ENCODE peak calls at places on chromosomes 4 and X, in ten cellular contexts. Y is left lung, V is brain microvascular endothelial cell, F is fibroblast of mammary gland, T is stomach, D is coronary artery, X is tibial nerve, W is A549, K is AG10803, C is fibroblast of villous mesenchyme. G is an unnamed sample.

GRCh38 chrX:97751016-97751415 is 867.3 kb downstream of the RPA4 start:
- DNase-seq in Y (no peak), V (no peak), F (no peak), T (no peak), D (no peak), X (no peak), W (no peak), K (no peak), C (no peak), G (no peak)

GRCh38 chrX:150229030-150229429 is 134.1 kb upstream of the MAMLD1 start:
- DNase-seq in Y (no peak), V (no peak), F (no peak), T (no peak), D (no peak), X (no peak), W (no peak), K (no peak), C (no peak), G (no peak)

GRCh38 chr4:24472514-24473308 is 111.6 kb downstream of the DHX15 start:
- DNase-seq in Y (peak), V (peak), F (peak), T (peak), D (peak), X (peak), W (peak), K (peak), C (peak), G (peak)

GRCh38 chr4:53994382-53994781 is 70.0 kb downstream of the CHIC2 start:
- DNase-seq in Y (peak), V (no peak), F (no peak), T (no peak), D (no peak), X (no peak), W (no peak), K (no peak), C (no peak), G (no peak)

GRCh38 chr4:189117426-189117825 is 823.2 kb upstream of the FRG1 start:
- DNase-seq in Y (no peak), V (no peak), F (peak), T (no peak), D (no peak), X (no peak), W (no peak), K (no peak), C (peak), G (no peak)

GRCh38 chr4:174058846-174059245 is 224.6 kb downstream of the FBXO8 start:
- DNase-seq in Y (no peak), V (no peak), F (peak), T (no peak), D (no peak), X (no peak), W (no peak), K (no peak), C (peak), G (no peak)

GRCh38 chrX:57918750-57919436 is 8.6 kb upstream of the ZXDA start:
- DNase-seq in Y (no peak), V (no peak), F (peak), T (peak), D (no peak), X (no peak), W (no peak), K (peak), C (peak), G (no peak)

GRCh38 chrX:26522501-26522900 is 306.5 kb downstream of the MAGEB5 start:
- DNase-seq in Y (no peak), V (no peak), F (no peak), T (no peak), D (no peak), X (no peak), W (no peak), K (no peak), C (no peak), G (no peak)

GRCh38 chr4:140185725-140186124 is 31.7 kb upstream of the MAML3 start:
- DNase-seq in Y (no peak), V (no peak), F (no peak), T (no peak), D (no peak), X (no peak), W (no peak), K (no peak), C (no peak), G (no peak)

GRCh38 chr4:182338059-182338458 is 94.9 kb downstream of the TENM3 start:
- DNase-seq in Y (no peak), V (peak), F (peak), T (no peak), D (no peak), X (no peak), W (no peak), K (no peak), C (no peak), G (no peak)

GRCh38 chrX:123873956-123874355 is 14.1 kb downstream of the XIAP start:
- DNase-seq in Y (no peak), V (no peak), F (no peak), T (no peak), D (no peak), X (no peak), W (no peak), K (no peak), C (no peak), G (peak)

GRCh38 chr4:39648827-39649558 is 10.3 kb upstream of the SMIM14 start:
- DNase-seq in Y (no peak), V (no peak), F (no peak), T (no peak), D (no peak), X (no peak), W (no peak), K (no peak), C (no peak), G (no peak)

GRCh38 chrX:20149326-20149725 is 7.7 kb upstream of the EIF1AX start:
- DNase-seq in Y (no peak), V (no peak), F (no peak), T (no peak), D (no peak), X (no peak), W (no peak), K (no peak), C (no peak), G (no peak)

GRCh38 chr4:4541040-4541631 is 712 bp downstream of the STX18 start:
- DNase-seq in Y (peak), V (peak), F (peak), T (peak), D (no peak), X (no peak), W (peak), K (peak), C (peak), G (no peak)

GRCh38 chrX:9897761-9898161 is 69.4 kb upstream of the CLDN34 start:
- DNase-seq in Y (no peak), V (peak), F (peak), T (peak), D (no peak), X (no peak), W (no peak), K (peak), C (peak), G (no peak)

GRCh38 chr4:182142146-182143085 is 100.8 kb upstream of the TENM3 start:
- DNase-seq in Y (no peak), V (no peak), F (peak), T (no peak), D (no peak), X (no peak), W (no peak), K (peak), C (peak), G (no peak)

GRCh38 chr4:150818661-150819060 is 196.4 kb downstream of the LRBA start:
- DNase-seq in Y (no peak), V (no peak), F (peak), T (no peak), D (no peak), X (no peak), W (no peak), K (peak), C (peak), G (no peak)

GRCh38 chrX:111123125-111123524 is 27.1 kb downstream of the PAK3 start:
- DNase-seq in Y (no peak), V (no peak), F (no peak), T (no peak), D (no peak), X (no peak), W (no peak), K (no peak), C (no peak), G (no peak)

GRCh38 chr4:48015216-48015615 is 1.3 kb downstream of the CNGA1 start:
- DNase-seq in Y (no peak), V (no peak), F (no peak), T (no peak), D (no peak), X (no peak), W (no peak), K (no peak), C (no peak), G (peak)

DNA sequence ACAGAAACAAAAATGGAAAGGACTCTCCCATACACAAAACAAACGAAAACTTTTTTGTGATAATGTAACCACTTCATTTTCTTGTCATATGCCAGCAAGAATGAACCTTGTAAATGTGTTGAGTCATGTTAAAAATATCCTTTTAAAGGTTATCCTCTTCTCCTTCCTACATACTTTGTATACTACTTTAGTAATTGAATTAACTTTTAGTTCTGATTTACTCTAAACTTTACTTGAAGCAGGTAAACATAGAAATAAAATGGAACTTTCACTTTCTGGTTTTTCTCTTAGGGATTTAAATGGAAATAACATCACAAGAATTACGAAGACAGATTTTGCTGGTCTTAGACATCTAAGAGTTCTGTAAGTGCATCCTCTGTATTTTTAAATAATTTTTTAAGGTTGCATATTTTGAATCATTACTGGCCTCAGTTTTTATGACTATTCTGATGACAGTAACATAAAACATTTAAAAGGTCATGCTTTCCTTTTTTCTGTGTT is 4.7 kb downstream of the SLIT2 start:
- DNase-seq in Y (no peak), V (no peak), F (no peak), T (no peak), D (no peak), X (no peak), W (no peak), K (no peak), C (peak), G (no peak)
- H3K4me3 ChIP-seq in Y (no peak), V (no peak), F (peak), T (peak), D (peak), X (no peak), W (no peak), K (peak), C (peak), G (no peak)

DNA sequence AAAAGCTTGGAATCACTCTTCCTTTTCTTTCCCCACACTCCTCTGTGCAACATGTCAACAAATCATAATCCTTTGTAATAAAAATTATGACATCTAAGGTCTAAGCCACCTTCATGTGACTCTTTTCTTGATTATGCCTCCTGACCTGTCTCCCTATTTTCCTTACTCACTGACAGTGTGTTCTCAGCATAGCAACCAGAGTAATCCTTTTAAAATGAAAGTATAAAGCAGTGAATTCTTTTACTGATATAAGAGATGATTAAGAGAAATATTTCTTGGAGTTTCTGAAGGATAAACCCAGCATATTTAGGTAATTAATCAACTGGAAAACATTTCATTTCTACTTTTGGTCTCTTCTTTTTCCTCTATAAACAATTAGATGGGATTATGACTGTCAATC is 44.7 kb downstream of the USO1 start:
- DNase-seq in Y (no peak), V (no peak), F (peak), T (no peak), D (no peak), X (no peak), W (no peak), K (peak), C (peak), G (no peak)
- TF ChIP-seq CTCF in Y (no peak), V (no peak), F (no peak), T (no peak), D (no peak), X (no peak), W (no peak), K (no peak), C (no peak), G (no peak)

GRCh38 chr4:8534129-8534528 is 46.1 kb upstream of the GPR78 start:
- DNase-seq in Y (no peak), V (peak), F (peak), T (peak), D (no peak), X (no peak), W (no peak), K (peak), C (peak), G (peak)
- H3K4me3 ChIP-seq in Y (no peak), V (no peak), F (no peak), T (peak), D (no peak), X (no peak), W (no peak), K (no peak), C (no peak), G (peak)

DNA sequence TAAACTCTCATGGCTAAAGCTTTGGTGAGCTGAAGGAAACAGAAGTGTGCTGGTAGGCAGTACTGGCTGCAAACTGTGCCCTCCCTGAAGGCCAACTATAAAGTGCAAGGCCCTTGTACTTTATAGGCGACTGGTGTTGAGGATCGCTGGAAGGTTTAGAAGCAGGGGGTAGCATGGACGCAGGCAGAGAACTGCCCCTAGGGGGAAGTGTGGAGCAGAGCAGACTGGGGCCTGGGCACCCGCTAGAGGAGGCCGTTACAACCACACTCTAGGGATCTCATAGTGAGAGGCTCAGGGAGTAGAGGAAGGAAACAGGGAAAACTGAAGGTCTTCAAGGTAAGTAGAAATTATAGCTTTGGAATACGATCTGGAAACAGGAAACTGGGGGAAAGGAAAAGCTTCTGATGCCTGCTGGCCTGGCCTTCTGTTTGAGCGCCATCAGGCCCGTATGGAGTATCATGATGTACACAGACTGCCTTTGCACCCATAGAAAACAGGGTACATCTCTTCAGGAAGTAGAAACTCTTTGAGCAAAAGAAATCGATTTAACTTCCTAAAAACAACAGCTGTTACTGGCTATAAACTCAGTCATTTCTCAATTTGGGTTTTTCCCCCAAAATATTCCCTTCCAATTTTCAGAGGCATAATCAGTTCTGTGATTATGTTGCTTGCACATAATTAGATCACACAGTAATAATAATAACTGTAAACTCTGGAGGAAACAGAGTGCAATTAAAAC is 23.9 kb upstream of the TMSB4X start:
- DNase-seq in Y (no peak), V (no peak), F (no peak), T (peak), D (no peak), X (no peak), W (peak), K (no peak), C (no peak), G (no peak)
- TF ChIP-seq CTCF in Y (peak), V (peak), F (no peak), T (no peak), D (no peak), X (peak), W (peak), K (no peak), C (peak), G (peak)

DNA sequence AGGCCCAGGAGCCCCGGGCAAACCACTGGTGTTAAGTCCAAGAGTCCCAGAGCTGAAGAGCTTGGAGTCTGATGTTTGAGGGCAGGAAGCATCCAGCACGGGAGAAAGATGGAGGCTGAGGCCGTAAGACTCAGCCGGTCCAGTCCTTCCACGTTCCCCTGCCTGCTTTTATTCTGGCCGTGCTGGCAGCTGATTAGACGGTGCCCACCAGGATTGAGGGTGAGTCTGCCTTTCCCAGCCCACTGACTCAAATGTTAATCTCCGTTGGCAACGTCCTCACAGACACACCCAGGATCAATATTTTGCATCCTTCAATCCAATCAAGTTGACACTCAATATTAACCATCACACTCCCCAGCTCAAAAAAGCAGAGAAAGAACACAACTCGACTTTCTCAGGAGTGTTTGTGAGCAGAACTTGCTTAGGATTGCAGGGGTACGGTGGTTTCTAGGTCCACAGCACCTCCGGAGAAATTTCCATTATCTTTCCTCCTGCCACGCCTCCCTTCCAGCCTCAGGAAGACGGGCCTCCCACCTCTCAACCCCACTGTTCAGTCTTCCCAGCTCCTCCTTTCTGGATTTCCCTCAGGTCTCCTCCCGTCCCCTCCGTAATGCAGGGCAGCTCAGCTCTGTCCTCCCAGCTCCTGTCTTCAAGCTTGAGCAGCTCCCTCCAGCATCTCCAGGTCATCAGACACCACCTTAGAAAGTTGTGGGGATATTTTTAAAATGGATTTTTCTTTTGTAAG is 13.3 kb upstream of the TMEM271 start:
- DNase-seq in Y (no peak), V (no peak), F (no peak), T (no peak), D (peak), X (no peak), W (no peak), K (no peak), C (no peak), G (no peak)
- H3K4me3 ChIP-seq in Y (no peak), V (no peak), F (no peak), T (no peak), D (no peak), X (no peak), W (no peak), K (no peak), C (no peak), G (no peak)

G was measured in LNCaP clone FGC.